ENCODE peak calls at places on chromosomes 7 and 10, in five cellular contexts. W is heart left ventricle, B is transverse colon, E is HCT116, L is astrocyte. Q is an unnamed sample. For H3K36me3 and H3K4me1, the result is how much of the 10 kb centered on the place peaks cover.

GRCh38 chr7:106239406-106239805 is 45.4 kb downstream of the NAMPT start:
- DNase-seq in W (no peak), B (no peak), E (no peak), L (no peak), Q (no peak)

GRCh38 chr10:52390388-52390787 is 76.3 kb downstream of the DKK1 start:
- DNase-seq in W (no peak), B (no peak), E (no peak), L (peak), Q (no peak)

GRCh38 chr10:113131611-113132330 is 181.7 kb downstream of the TCF7L2 start:
- DNase-seq in W (no peak), B (no peak), E (no peak), L (peak), Q (peak)

GRCh38 chr7:152617056-152617455 is 58.9 kb downstream of the XRCC2 start:
- DNase-seq in W (no peak), B (no peak), E (no peak), L (no peak), Q (no peak)

GRCh38 chr10:122476034-122476695 is 14.8 kb downstream of the HTRA1 start:
- DNase-seq in W (no peak), B (no peak), E (no peak), L (no peak), Q (no peak)

GRCh38 chr7:93856319-93856718 is 34.2 kb downstream of the TFPI2 start:
- DNase-seq in W (no peak), B (no peak), E (no peak), L (peak), Q (no peak)

GRCh38 chr7:132393789-132394261 is 182.4 kb downstream of the PLXNA4 start:
- DNase-seq in W (peak), B (no peak), E (no peak), L (peak), Q (peak)

GRCh38 chr10:85612833-85613232 is 753.8 kb downstream of the GRID1 start:
- DNase-seq in W (no peak), B (no peak), E (peak), L (no peak), Q (no peak)

GRCh38 chr7:47328392-47329319 is 253.3 kb downstream of the TNS3 start:
- DNase-seq in W (peak), B (no peak), E (no peak), L (no peak), Q (no peak)

GRCh38 chr10:84429926-84430520 is 101.6 kb downstream of the CCSER2 start:
- DNase-seq in W (peak), B (peak), E (peak), L (no peak), Q (no peak)

GRCh38 chr7:123747620-123748141 is 1.1 kb downstream of the WASL start:
- DNase-seq in W (peak), B (peak), E (peak), L (peak), Q (peak)

GRCh38 chr7:123633553-123633952 is 22.1 kb upstream of the LMOD2 start:
- DNase-seq in W (no peak), B (no peak), E (no peak), L (peak), Q (no peak)

GRCh38 chr10:108187396-108188012 is 1023.0 kb upstream of the SORCS1 start:
- DNase-seq in W (no peak), B (no peak), E (no peak), L (no peak), Q (no peak)

GRCh38 chr10:59376817-59377340 is 14.5 kb upstream of the FAM13C start:
- DNase-seq in W (no peak), B (no peak), E (no peak), L (no peak), Q (no peak)

GRCh38 chr7:117230276-117231046 is 92.4 kb downstream of the WNT2 start:
- DNase-seq in W (no peak), B (no peak), E (no peak), L (peak), Q (no peak)

GRCh38 chr10:100939763-100940344 is 27.1 kb downstream of the SLF2 start:
- DNase-seq in W (no peak), B (no peak), E (no peak), L (no peak), Q (no peak)

GRCh38 chr7:30656006-30656575 is 26.2 kb downstream of the CRHR2 start:
- DNase-seq in W (no peak), B (no peak), E (no peak), L (no peak), Q (no peak)

DNA sequence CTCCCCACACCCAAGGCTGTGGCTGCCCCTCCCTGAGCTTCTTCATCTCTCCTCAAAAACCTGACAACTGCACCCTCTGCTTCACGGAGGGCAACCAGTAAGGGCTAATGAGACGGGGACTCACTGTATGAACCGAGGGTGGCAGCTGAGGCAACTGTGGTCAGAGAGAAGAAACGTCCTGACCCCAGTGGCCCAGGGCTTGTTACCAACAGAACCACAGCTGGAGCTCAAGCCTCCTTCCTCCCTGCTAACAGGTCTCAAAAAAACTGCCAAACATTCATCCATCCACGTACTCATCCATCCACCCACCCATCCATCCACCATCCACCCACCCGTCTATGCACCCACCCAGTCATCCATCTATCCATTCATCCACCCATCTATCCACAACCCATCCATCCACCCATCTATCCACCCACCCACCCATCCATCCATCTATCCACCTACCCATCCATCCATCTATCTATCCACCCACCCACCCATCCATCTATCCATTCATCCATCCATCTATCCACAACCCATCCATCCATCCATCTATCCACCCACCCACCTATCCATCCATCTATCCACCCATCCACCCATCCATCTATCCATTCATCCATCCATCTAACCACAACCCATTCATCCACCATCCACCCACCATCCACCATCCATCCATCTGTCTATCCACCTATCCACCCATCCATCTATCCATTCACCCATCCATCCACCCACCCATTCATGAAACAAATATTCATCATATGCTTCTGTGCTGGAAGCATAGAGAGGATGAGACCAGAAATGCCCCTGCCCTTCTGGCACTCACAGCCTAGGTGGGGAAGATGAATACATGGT is 111.7 kb downstream of the PDGFA start:
- DNase-seq in W (no peak), B (no peak), E (no peak), L (no peak), Q (no peak)
- H3K36me3 ChIP-seq in W (under half), B (under half), E (under half), L (under half), Q (under half)

GRCh38 chr10:77715081-77715480 is 77.5 kb upstream of the KCNMA1 start:
- DNase-seq in W (no peak), B (no peak), E (peak), L (no peak), Q (no peak)
- TF ChIP-seq CTCF in W (no peak), B (no peak), E (peak), L (no peak), Q (no peak)

DNA sequence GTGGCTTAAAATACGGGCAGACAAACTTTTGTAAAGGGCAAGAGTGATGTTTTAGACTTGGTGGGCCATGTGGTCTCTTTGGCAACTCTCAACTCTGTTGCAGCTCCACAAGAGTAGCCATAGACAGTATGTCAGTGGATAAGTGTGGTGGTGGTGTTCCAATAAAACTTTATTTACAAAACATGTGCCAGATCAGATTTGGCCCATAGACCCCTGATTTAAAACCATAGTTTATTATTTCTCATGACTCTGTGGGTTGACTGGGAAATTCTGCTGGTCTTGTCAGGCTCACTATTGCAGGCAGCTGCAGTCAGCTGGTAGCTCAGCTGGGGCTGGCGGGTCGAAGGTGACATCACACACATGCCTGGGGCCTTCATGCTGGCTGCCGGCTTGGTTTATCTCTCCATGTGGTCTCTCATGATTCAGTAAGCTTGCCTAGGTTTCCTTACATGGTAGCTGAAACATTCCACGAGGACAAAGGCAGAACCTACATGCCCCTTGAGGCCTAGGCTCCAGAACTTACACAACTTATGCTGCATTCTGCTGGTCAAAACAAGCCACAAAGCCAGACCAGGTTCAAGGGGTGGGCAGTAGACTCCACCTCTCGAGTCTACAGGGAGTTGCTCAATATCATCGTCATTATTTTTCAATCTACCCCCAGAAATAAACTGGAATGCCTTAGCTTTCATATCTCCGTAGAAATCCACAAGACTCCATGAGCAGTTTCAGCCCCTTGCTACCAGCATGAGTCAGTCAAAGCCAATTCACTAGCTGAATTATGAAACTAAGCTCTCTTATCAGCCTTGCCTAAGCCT is 245.7 kb downstream of the WDR11 start:
- DNase-seq in W (peak), B (peak), E (no peak), L (peak), Q (no peak)
- H3K4me1 ChIP-seq in W (under half), B (under half), E (under half), L (under half), Q (under half)

DNA sequence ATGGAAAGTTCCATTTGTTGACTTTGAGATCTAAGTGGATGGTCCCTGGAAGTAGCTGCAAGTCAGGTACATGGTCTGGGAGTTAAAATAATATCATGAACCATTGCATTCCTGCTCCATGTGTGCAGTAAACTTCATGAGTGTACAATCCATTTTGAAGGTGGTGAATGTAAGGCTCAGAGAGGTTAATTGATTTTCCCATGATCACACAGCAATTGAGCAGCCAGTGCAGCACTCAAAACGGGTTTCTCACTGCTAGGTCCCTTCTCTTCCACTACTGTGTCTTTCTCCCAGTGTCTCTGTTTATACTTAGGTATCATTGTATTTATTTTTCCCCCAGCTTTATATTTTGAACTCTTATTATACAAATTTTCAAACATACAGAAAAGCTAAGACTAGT is 9.9 kb downstream of the ZSCAN25 start:
- DNase-seq in W (no peak), B (no peak), E (no peak), L (no peak), Q (no peak)
- H3K36me3 ChIP-seq in W (half or more), B (under half), E (under half), L (under half), Q (under half)

GRCh38 chr10:57579926-57580325 is 687.8 kb downstream of the IPMK start:
- DNase-seq in W (no peak), B (no peak), E (no peak), L (no peak), Q (no peak)
- TF ChIP-seq CTCF in W (peak), B (no peak), E (no peak), L (peak), Q (no peak)

DNA sequence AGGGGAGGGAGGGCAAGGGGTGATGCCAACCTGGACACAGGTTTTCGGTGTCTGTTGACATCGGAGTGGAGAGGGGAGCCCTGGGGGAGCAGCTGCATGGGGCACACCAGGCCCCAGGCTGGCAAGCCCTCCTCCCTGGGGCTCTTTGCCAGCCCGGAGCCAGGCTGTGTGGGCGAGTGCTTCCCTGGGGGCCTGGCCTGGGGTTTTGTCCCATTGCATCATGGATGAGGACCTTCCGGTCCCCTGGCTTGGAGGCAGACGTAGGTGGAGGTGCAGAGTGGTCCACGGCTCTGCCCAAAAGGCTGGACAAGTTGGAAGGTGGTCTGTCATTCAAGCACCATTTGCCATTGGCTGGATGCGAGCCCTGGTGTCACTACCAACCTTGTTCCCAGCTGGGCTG is 34.8 kb downstream of the ZMIZ1 start:
- DNase-seq in W (no peak), B (no peak), E (no peak), L (no peak), Q (no peak)
- H3K4me1 ChIP-seq in W (half or more), B (under half), E (under half), L (half or more), Q (half or more)

GRCh38 chr10:103327906-103328305 is 23.0 kb downstream of the PCGF6 start:
- DNase-seq in W (no peak), B (no peak), E (no peak), L (no peak), Q (no peak)
- H3K36me3 ChIP-seq in W (half or more), B (under half), E (under half), L (under half), Q (half or more)

DNA sequence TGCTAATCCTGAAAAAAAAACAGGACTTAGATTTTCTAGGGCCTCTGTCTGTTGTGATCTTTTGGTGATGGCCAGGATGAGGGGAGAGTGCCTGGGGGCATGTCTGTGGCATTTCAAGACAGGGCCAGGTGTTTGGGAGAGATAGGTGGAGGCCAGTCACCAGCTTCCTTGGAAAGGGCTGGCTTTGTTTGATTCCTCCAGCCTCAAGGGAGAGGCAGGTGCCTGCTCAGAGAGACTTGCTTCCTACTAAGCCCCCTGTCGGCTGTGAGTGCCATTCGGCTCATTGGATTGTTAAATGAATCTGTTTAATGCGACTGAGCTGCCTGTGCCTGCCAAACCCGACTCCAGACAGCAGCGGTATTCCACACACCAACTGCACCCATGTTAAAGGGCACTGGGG is 304.1 kb upstream of the COBL start:
- DNase-seq in W (no peak), B (no peak), E (no peak), L (no peak), Q (no peak)
- TF ChIP-seq CTCF in W (no peak), B (no peak), E (no peak), L (no peak), Q (no peak)

Q was measured in gastrocnemius medialis.